ENCODE peak calls at places on chromosomes 13 and 19, in six cellular contexts. One of them, this sample, is unnamed.

GRCh38 chr13:59494151-59494550 is 669.6 kb downstream of the DIAPH3 start:
- DNase-seq in HFF-Myc: no peak
- DNase-seq in heart left ventricle: no peak
- DNase-seq in heart right ventricle: no peak
- DNase-seq in mucosa of descending colon: no peak
- DNase-seq in PC-9: no peak
- DNase-seq in this sample: no peak

GRCh38 chr19:49094505-49095482 is 9.5 kb downstream of the SNRNP70 start:
- DNase-seq in heart left ventricle: no peak
- DNase-seq in heart right ventricle: peak
- DNase-seq in mucosa of descending colon: no peak
- DNase-seq in HFF-Myc: no peak
- DNase-seq in PC-9: no peak
- DNase-seq in this sample: peak

GRCh38 chr19:33175886-33176669 is 18.1 kb upstream of the LRP3 start:
- DNase-seq in PC-9: peak
- DNase-seq in heart right ventricle: no peak
- DNase-seq in mucosa of descending colon: no peak
- DNase-seq in HFF-Myc: no peak
- DNase-seq in heart left ventricle: no peak
- DNase-seq in this sample: peak

GRCh38 chr19:732325-733069 is 18.4 kb upstream of the MISP start:
- DNase-seq in heart left ventricle: no peak
- DNase-seq in HFF-Myc: no peak
- DNase-seq in PC-9: no peak
- DNase-seq in mucosa of descending colon: no peak
- DNase-seq in heart right ventricle: no peak
- DNase-seq in this sample: no peak

GRCh38 chr13:100490692-100491091 is 97.9 kb downstream of the GGACT start:
- DNase-seq in HFF-Myc: no peak
- DNase-seq in heart left ventricle: no peak
- DNase-seq in mucosa of descending colon: no peak
- DNase-seq in PC-9: peak
- DNase-seq in heart right ventricle: no peak
- DNase-seq in this sample: no peak

GRCh38 chr19:49953376-49953775 is 7.6 kb downstream of the SIGLEC11 start:
- DNase-seq in PC-9: no peak
- DNase-seq in HFF-Myc: no peak
- DNase-seq in mucosa of descending colon: no peak
- DNase-seq in heart left ventricle: no peak
- DNase-seq in heart right ventricle: no peak
- DNase-seq in this sample: no peak

GRCh38 chr19:44847144-44848035 is 1.3 kb downstream of the NECTIN2 start:
- DNase-seq in HFF-Myc: no peak
- DNase-seq in PC-9: peak
- DNase-seq in heart right ventricle: peak
- DNase-seq in heart left ventricle: peak
- DNase-seq in mucosa of descending colon: peak
- DNase-seq in this sample: peak

GRCh38 chr13:22028831-22029230 is 358.0 kb downstream of the FGF9 start:
- DNase-seq in mucosa of descending colon: no peak
- DNase-seq in HFF-Myc: no peak
- DNase-seq in heart right ventricle: no peak
- DNase-seq in heart left ventricle: no peak
- DNase-seq in PC-9: no peak
- DNase-seq in this sample: no peak

GRCh38 chr19:38707512-38708114 is 36.7 kb downstream of the CAPN12 start:
- DNase-seq in HFF-Myc: no peak
- DNase-seq in heart right ventricle: peak
- DNase-seq in heart left ventricle: peak
- DNase-seq in mucosa of descending colon: peak
- DNase-seq in PC-9: peak
- DNase-seq in this sample: no peak

GRCh38 chr19:42081584-42082258 is 5.8 kb downstream of the ZNF574 start:
- DNase-seq in heart right ventricle: no peak
- DNase-seq in HFF-Myc: no peak
- DNase-seq in mucosa of descending colon: peak
- DNase-seq in heart left ventricle: no peak
- DNase-seq in PC-9: no peak
- DNase-seq in this sample: peak

GRCh38 chr19:45091031-45091918 is 1.7 kb upstream of the PPP1R37 start:
- DNase-seq in heart right ventricle: peak
- DNase-seq in PC-9: peak
- DNase-seq in mucosa of descending colon: peak
- DNase-seq in heart left ventricle: peak
- DNase-seq in HFF-Myc: peak
- DNase-seq in this sample: peak

GRCh38 chr13:102863590-102863989 is 17.8 kb downstream of the ERCC5 start:
- DNase-seq in PC-9: no peak
- DNase-seq in mucosa of descending colon: no peak
- DNase-seq in heart left ventricle: no peak
- DNase-seq in heart right ventricle: peak
- DNase-seq in HFF-Myc: no peak
- DNase-seq in this sample: no peak
- H3K4me3 ChIP-seq in PC-9: no peak
- H3K4me3 ChIP-seq in mucosa of descending colon: no peak
- H3K4me3 ChIP-seq in heart left ventricle: no peak
- H3K4me3 ChIP-seq in heart right ventricle: no peak
- H3K4me3 ChIP-seq in HFF-Myc: no peak
- H3K4me3 ChIP-seq in this sample: no peak

GRCh38 chr19:46762245-46762890 is 16.1 kb upstream of the STRN4 start:
- DNase-seq in PC-9: no peak
- DNase-seq in mucosa of descending colon: no peak
- DNase-seq in heart right ventricle: no peak
- DNase-seq in heart left ventricle: no peak
- DNase-seq in HFF-Myc: no peak
- DNase-seq in this sample: no peak

GRCh38 chr19:46756544-46756888 is 10.3 kb upstream of the STRN4 start:
- DNase-seq in heart right ventricle: no peak
- DNase-seq in HFF-Myc: no peak
- DNase-seq in heart left ventricle: no peak
- DNase-seq in PC-9: no peak
- DNase-seq in mucosa of descending colon: no peak
- DNase-seq in this sample: no peak

GRCh38 chr19:46761418-46761831 is 15.2 kb upstream of the STRN4 start:
- DNase-seq in mucosa of descending colon: no peak
- DNase-seq in PC-9: no peak
- DNase-seq in HFF-Myc: peak
- DNase-seq in heart left ventricle: no peak
- DNase-seq in heart right ventricle: no peak
- DNase-seq in this sample: peak

GRCh38 chr19:46760363-46760762 is 14.1 kb upstream of the STRN4 start:
- DNase-seq in heart left ventricle: no peak
- DNase-seq in heart right ventricle: no peak
- DNase-seq in PC-9: no peak
- DNase-seq in mucosa of descending colon: no peak
- DNase-seq in HFF-Myc: no peak
- DNase-seq in this sample: no peak

DNA sequence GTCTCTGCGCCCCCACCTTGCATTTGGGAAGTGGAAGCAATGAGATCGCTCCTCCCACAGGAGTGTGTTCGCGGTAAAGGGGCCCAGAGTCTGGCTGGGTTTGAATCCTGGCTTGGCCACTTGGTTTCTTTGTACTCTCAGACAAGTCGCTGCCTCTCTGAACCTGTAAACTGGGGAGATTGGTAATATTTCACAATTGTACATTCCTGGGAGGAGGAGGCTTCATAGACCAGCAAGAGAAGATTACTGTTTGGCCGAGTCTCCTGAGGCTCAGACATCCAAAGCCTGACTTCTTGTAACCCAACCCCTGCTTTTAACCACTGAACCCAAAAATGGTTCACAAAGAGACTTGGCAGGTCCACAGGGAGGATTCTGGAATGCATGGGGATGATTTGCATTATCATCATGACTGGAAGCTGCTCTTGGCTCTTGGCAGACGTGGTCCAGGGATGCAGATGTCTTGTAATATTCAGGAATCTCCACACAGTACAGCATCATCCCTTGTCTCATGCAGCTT is 13.6 kb upstream of the STRN4 start:
- DNase-seq in HFF-Myc: peak
- DNase-seq in mucosa of descending colon: no peak
- DNase-seq in PC-9: no peak
- DNase-seq in heart left ventricle: no peak
- DNase-seq in heart right ventricle: no peak
- DNase-seq in this sample: peak
- TF ChIP-seq CTCF in HFF-Myc: no peak
- TF ChIP-seq CTCF in mucosa of descending colon: no peak
- TF ChIP-seq CTCF in PC-9: no peak
- TF ChIP-seq CTCF in heart left ventricle: no peak
- TF ChIP-seq CTCF in heart right ventricle: no peak
- TF ChIP-seq CTCF in this sample: no peak

GRCh38 chr13:25046985-25047660 is 48.8 kb upstream of the PABPC3 start:
- DNase-seq in heart right ventricle: no peak
- DNase-seq in heart left ventricle: no peak
- DNase-seq in HFF-Myc: no peak
- DNase-seq in mucosa of descending colon: no peak
- DNase-seq in PC-9: no peak
- DNase-seq in this sample: no peak
- H3K4me3 ChIP-seq in heart right ventricle: peak
- H3K4me3 ChIP-seq in heart left ventricle: no peak
- H3K4me3 ChIP-seq in HFF-Myc: peak
- H3K4me3 ChIP-seq in mucosa of descending colon: no peak
- H3K4me3 ChIP-seq in PC-9: no peak
- H3K4me3 ChIP-seq in this sample: peak

GRCh38 chr19:29884466-29884865 is 57.6 kb upstream of the URI1 start:
- DNase-seq in PC-9: no peak
- DNase-seq in heart left ventricle: no peak
- DNase-seq in mucosa of descending colon: no peak
- DNase-seq in HFF-Myc: no peak
- DNase-seq in heart right ventricle: no peak
- DNase-seq in this sample: no peak

GRCh38 chr19:29889702-29890101 is 52.3 kb upstream of the URI1 start:
- DNase-seq in mucosa of descending colon: no peak
- DNase-seq in heart left ventricle: no peak
- DNase-seq in heart right ventricle: no peak
- DNase-seq in PC-9: no peak
- DNase-seq in HFF-Myc: no peak
- DNase-seq in this sample: no peak

GRCh38 chr19:29890392-29890791 is 51.6 kb upstream of the URI1 start:
- DNase-seq in heart right ventricle: no peak
- DNase-seq in heart left ventricle: no peak
- DNase-seq in HFF-Myc: no peak
- DNase-seq in mucosa of descending colon: no peak
- DNase-seq in PC-9: no peak
- DNase-seq in this sample: no peak

GRCh38 chr19:29886535-29886934 is 55.5 kb upstream of the URI1 start:
- DNase-seq in HFF-Myc: no peak
- DNase-seq in mucosa of descending colon: no peak
- DNase-seq in heart right ventricle: no peak
- DNase-seq in PC-9: no peak
- DNase-seq in heart left ventricle: no peak
- DNase-seq in this sample: no peak

DNA sequence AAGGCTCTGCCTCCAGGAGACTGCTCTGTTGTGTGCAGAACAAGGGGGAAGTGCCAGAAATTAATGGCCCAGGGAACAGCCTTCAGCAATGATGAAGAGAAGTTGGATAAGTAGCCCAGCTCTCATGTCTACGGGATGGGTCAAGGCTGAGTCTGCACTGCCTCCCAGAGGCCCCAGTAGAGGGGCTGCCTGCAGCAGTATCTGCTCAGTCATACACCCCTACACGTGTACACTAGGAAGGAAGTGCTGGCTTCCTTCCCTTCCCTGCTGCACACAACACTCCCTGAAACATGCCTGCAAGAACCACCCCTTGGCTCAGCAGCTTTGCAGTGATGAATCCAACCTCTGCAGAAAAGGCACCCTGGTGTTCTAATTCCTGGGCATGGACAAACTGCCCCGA is 54.5 kb upstream of the URI1 start:
- DNase-seq in heart left ventricle: no peak
- DNase-seq in mucosa of descending colon: no peak
- DNase-seq in HFF-Myc: no peak
- DNase-seq in heart right ventricle: no peak
- DNase-seq in PC-9: no peak
- DNase-seq in this sample: peak
- TF ChIP-seq CTCF in heart left ventricle: no peak
- TF ChIP-seq CTCF in mucosa of descending colon: no peak
- TF ChIP-seq CTCF in HFF-Myc: no peak
- TF ChIP-seq CTCF in heart right ventricle: peak
- TF ChIP-seq CTCF in PC-9: no peak
- TF ChIP-seq CTCF in this sample: no peak

DNA sequence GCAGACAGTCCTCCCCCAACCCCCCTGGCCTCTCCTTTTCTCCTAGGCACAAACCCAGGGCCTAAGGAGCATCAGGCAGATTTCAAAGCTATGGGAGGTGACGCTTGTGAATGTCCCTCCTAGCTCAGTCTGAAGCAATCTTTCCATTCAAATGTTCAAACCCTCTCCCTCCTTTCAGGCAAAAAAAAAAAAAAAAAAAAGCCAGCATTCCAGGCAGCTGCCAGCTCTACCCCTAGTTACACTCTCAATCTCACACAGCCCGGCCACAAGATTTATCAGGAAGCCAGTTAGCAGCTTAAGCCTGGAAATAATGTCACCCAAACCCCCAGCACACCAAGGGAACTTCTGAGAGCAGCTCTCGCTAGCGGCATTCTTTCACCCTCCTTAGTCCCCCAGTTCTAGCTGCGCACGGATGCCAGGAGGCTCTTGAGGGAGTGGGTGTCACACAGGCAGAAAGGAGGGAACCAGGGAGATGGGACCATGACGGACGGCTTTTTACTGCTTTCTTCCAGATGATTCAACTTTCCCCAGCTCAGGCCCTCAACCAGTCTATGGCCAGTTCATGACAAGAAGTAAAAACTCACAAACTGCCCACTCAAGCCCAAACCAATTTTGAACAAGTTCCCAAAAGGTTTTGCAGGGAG is 6.3 kb downstream of the SH3GL1 start:
- DNase-seq in HFF-Myc: no peak
- DNase-seq in heart right ventricle: no peak
- DNase-seq in heart left ventricle: no peak
- DNase-seq in PC-9: no peak
- DNase-seq in mucosa of descending colon: no peak
- DNase-seq in this sample: peak
- H3K4me3 ChIP-seq in HFF-Myc: no peak
- H3K4me3 ChIP-seq in heart right ventricle: no peak
- H3K4me3 ChIP-seq in heart left ventricle: no peak
- H3K4me3 ChIP-seq in PC-9: no peak
- H3K4me3 ChIP-seq in mucosa of descending colon: no peak
- H3K4me3 ChIP-seq in this sample: peak

DNA sequence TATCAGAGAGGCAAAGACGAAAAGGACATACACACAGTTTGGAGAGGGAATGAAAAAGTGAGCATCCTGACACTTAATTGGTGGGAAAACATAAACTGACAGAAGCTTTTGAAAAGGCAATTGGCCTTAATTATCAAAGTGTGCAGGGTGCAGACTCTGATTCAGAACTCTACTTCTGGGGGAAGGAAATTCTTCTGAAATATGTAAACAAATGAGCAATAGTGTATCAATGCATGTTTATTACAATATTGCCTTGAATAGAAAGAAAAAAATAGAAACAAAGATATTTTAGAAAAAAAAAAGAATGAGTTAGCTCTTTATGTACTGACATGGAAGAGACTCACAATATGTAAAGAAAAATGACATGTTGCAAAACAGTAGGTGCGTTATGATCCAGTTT is 182.6 kb downstream of the KCTD12 start:
- DNase-seq in mucosa of descending colon: no peak
- DNase-seq in HFF-Myc: no peak
- DNase-seq in heart right ventricle: no peak
- DNase-seq in PC-9: no peak
- DNase-seq in heart left ventricle: no peak
- DNase-seq in this sample: no peak
- TF ChIP-seq CTCF in mucosa of descending colon: no peak
- TF ChIP-seq CTCF in HFF-Myc: no peak
- TF ChIP-seq CTCF in heart right ventricle: no peak
- TF ChIP-seq CTCF in PC-9: no peak
- TF ChIP-seq CTCF in heart left ventricle: no peak
- TF ChIP-seq CTCF in this sample: no peak